ENCODE peak calls at places on chromosomes 6 and 20, in four cellular contexts. B is COR-L47; S is stimulated activated CD4-positive, alpha-beta T cell treated with anti-CD3 and anti-CD28 coated beads, TNF-alpha, amount 100 ng/mL, for 48 hours; E is stromal cell of bone marrow. L is an unnamed sample.

GRCh38 chr6:163327936-163328335 is 86.6 kb upstream of the QKI start:
- DNase-seq in B (no peak), S (no peak), E (no peak), L (no peak)

GRCh38 chr6:169851641-169852503 is 100.5 kb downstream of the ERMARD start:
- DNase-seq in B (no peak), S (no peak), E (no peak), L (peak; percentile 35)

GRCh38 chr20:37438464-37439222 is 82.4 kb upstream of the NNAT start:
- DNase-seq in B (no peak), S (no peak), E (no peak), L (no peak)

GRCh38 chr6:170316071-170316470 is 9.5 kb downstream of the FAM120B start:
- DNase-seq in B (no peak), S (no peak), E (no peak), L (no peak)

GRCh38 chr20:57451356-57451755 is 60.2 kb downstream of the RBM38 start:
- DNase-seq in B (no peak), S (no peak), E (no peak), L (no peak)

GRCh38 chr6:2111162-2111677 is 134.2 kb downstream of the GMDS start:
- DNase-seq in B (no peak), S (no peak), E (peak; percentile 90), L (no peak)

GRCh38 chr6:110688661-110689268 is 126.5 kb downstream of the CDK19 start:
- DNase-seq in B (no peak), S (no peak), E (no peak), L (peak; percentile 7)

GRCh38 chr20:35120012-35120701 is 27.0 kb downstream of the EDEM2 start:
- DNase-seq in B (no peak), S (no peak), E (peak; percentile 72), L (no peak)

GRCh38 chr20:32626859-32627636 is 41.9 kb upstream of the NOL4L start:
- DNase-seq in B (peak; percentile 97), S (no peak), E (no peak), L (peak; percentile 79)

GRCh38 chr6:41023114-41023513 is 15.9 kb downstream of the UNC5CL start:
- DNase-seq in B (no peak), S (no peak), E (no peak), L (no peak)

GRCh38 chr6:41222513-41222912 is 5.6 kb upstream of the TREML4 start:
- DNase-seq in B (no peak), S (no peak), E (no peak), L (no peak)

GRCh38 chr6:135680964-135681913 is 170.3 kb upstream of the PDE7B start:
- DNase-seq in B (no peak), S (no peak), E (no peak), L (no peak)

GRCh38 chr20:57138198-57138995 is 128.0 kb downstream of the BMP7 start:
- DNase-seq in B (no peak), S (no peak), E (no peak), L (no peak)

GRCh38 chr20:58084966-58085365 is 143.5 kb downstream of the ANKRD60 start:
- DNase-seq in B (no peak), S (no peak), E (no peak), L (no peak)

GRCh38 chr20:50192364-50193168 is 1.9 kb downstream of the CEBPB start:
- DNase-seq in B (peak; percentile 70), S (peak; percentile 63), E (peak; percentile 73), L (peak; percentile 59)

GRCh38 chr6:9095671-9096260 is 660.4 kb upstream of the SLC35B3 start:
- DNase-seq in B (peak; percentile 74), S (no peak), E (no peak), L (peak; percentile 67)

GRCh38 chr6:3277251-3277650 is 18.5 kb downstream of the PSMG4 start:
- DNase-seq in B (no peak), S (no peak), E (no peak), L (no peak)

GRCh38 chr20:37741055-37741454 is 47.2 kb downstream of the CTNNBL1 start:
- DNase-seq in B (no peak), S (no peak), E (no peak), L (no peak)

GRCh38 chr6:7052441-7052936 is 55.3 kb upstream of the RREB1 start:
- DNase-seq in B (peak; percentile 55), S (no peak), E (peak; percentile 66), L (no peak)

GRCh38 chr6:16747232-16748027 is 13.8 kb downstream of the ATXN1 start:
- DNase-seq in B (no peak), S (no peak), E (no peak), L (no peak)

GRCh38 chr6:139490482-139490881 is 116.0 kb upstream of the CITED2 start:
- DNase-seq in B (no peak), S (no peak), E (no peak), L (no peak)

GRCh38 chr6:117506180-117506835 is 23.8 kb downstream of the DCBLD1 start:
- DNase-seq in B (no peak), S (no peak), E (no peak), L (no peak)

GRCh38 chr6:3830806-3831205 is 18.4 kb upstream of the FAM50B start:
- DNase-seq in B (no peak), S (no peak), E (no peak), L (no peak)